ENCODE peak calls at places on chromosomes 6 and 20, in seven cellular contexts. W is WTC11, N is H1, F is K562, D is HCT116, C is GM12878, L is HepG2. A is an unnamed sample.

GRCh38 chr20:21396045-21396893 is 1.1 kb downstream of the NKX2-4 start:
- DNase-seq in W (peak; percentile 37), N (no peak), F (no peak), D (no peak), C (no peak), L (no peak), A (peak; percentile 68)

GRCh38 chr6:126919947-126920346 is 198.5 kb upstream of the RSPO3 start:
- DNase-seq in W (no peak), N (no peak), F (no peak), D (no peak), C (no peak), L (no peak), A (no peak)

GRCh38 chr20:43537921-43538854 is 20.6 kb upstream of the SGK2 start:
- DNase-seq in W (peak; percentile 80), N (no peak), F (peak; percentile 83), D (peak; percentile 24), C (no peak), L (peak; percentile 74), A (peak; percentile 74)

GRCh38 chr6:43355862-43356590 is 13.4 kb downstream of the ZNF318 start:
- DNase-seq in W (peak; percentile 22), N (no peak), F (peak; percentile 21), D (no peak), C (no peak), L (peak; percentile 64), A (peak; percentile 16)

GRCh38 chr20:20435453-20435852 is 67.5 kb downstream of the INSM1 start:
- DNase-seq in W (no peak), N (no peak), F (no peak), D (no peak), C (no peak), L (no peak), A (no peak)

GRCh38 chr20:24503352-24503931 is 34.0 kb downstream of the SYNDIG1 start:
- DNase-seq in W (no peak), N (no peak), F (no peak), D (no peak), C (no peak), L (no peak), A (no peak)

GRCh38 chr20:62821726-62822210 is 4.9 kb downstream of the COL9A3 start:
- DNase-seq in W (no peak), N (no peak), F (no peak), D (no peak), C (no peak), L (no peak), A (no peak)

GRCh38 chr6:88823998-88824397 is 139.4 kb downstream of the RNGTT start:
- DNase-seq in W (no peak), N (no peak), F (no peak), D (no peak), C (no peak), L (peak; percentile 56), A (no peak)

GRCh38 chr6:25659633-25660368 is 7.8 kb downstream of the SCGN start:
- DNase-seq in W (no peak), N (no peak), F (no peak), D (no peak), C (no peak), L (no peak), A (no peak)

GRCh38 chr20:19138758-19139157 is 73.7 kb upstream of the SLC24A3 start:
- DNase-seq in W (no peak), N (no peak), F (no peak), D (no peak), C (no peak), L (no peak), A (no peak)

GRCh38 chr6:143451531-143451930 is 926 bp downstream of the PEX3 start:
- DNase-seq in W (no peak), N (no peak), F (no peak), D (no peak), C (no peak), L (no peak), A (no peak)

GRCh38 chr20:35840403-35840802 is 68.6 kb downstream of the PHF20 start:
- DNase-seq in W (no peak), N (no peak), F (no peak), D (no peak), C (no peak), L (no peak), A (peak; percentile 69)

GRCh38 chr6:156508126-156508525 is 269.1 kb upstream of the ARID1B start:
- DNase-seq in W (no peak), N (no peak), F (no peak), D (no peak), C (no peak), L (no peak), A (no peak)

GRCh38 chr20:37243076-37243936 is 18.3 kb downstream of the GHRH start:
- DNase-seq in W (peak; percentile 56), N (no peak), F (no peak), D (no peak), C (no peak), L (no peak), A (no peak)

GRCh38 chr6:39855356-39855995 is 63.3 kb downstream of the DAAM2 start:
- DNase-seq in W (no peak), N (no peak), F (no peak), D (no peak), C (no peak), L (no peak), A (no peak)

GRCh38 chr6:163356324-163356723 is 58.2 kb upstream of the QKI start:
- DNase-seq in W (peak; percentile 34), N (no peak), F (peak; percentile 62), D (no peak), C (no peak), L (no peak), A (peak; percentile 59)

GRCh38 chr6:80179691-80180090 is 73.2 kb downstream of the BCKDHB start:
- DNase-seq in W (no peak), N (no peak), F (no peak), D (no peak), C (no peak), L (no peak), A (no peak)

GRCh38 chr6:25279748-25280616 is 808 bp downstream of the CARMIL1 start:
- DNase-seq in W (peak; percentile 78), N (peak; percentile 49), F (peak; percentile 19), D (no peak), C (no peak), L (peak; percentile 30), A (peak; percentile 66)

GRCh38 chr6:6769466-6769865 is 180.9 kb downstream of the LY86 start:
- DNase-seq in W (no peak), N (no peak), F (no peak), D (no peak), C (no peak), L (no peak), A (no peak)

GRCh38 chr6:107535626-107536025 is 45.7 kb downstream of the SOBP start:
- DNase-seq in W (no peak), N (no peak), F (no peak), D (no peak), C (no peak), L (no peak), A (no peak)

GRCh38 chr20:61784801-61785566 is 280.7 kb downstream of the TAF4 start:
- DNase-seq in W (no peak), N (no peak), F (no peak), D (no peak), C (no peak), L (no peak), A (no peak)

GRCh38 chr6:155493694-155494143 is 38.1 kb upstream of the NOX3 start:
- DNase-seq in W (no peak), N (peak; percentile 47), F (no peak), D (peak; percentile 85), C (peak; percentile 56), L (peak; percentile 91), A (no peak)

GRCh38 chr20:5781798-5782750 is 31.9 kb downstream of the SHLD1 start:
- DNase-seq in W (no peak), N (no peak), F (peak; percentile 73), D (no peak), C (no peak), L (peak; percentile 93), A (no peak)
- TF ChIP-seq MAX in W (no peak), N (no peak), F (no peak), D (no peak), C (no peak), L (no peak), A (no peak)

GRCh38 chr6:73157870-73158269 is 67.4 kb downstream of the KHDC1L start:
- DNase-seq in W (no peak), N (no peak), F (peak; percentile 8), D (no peak), C (no peak), L (no peak), A (peak; percentile 16)

GRCh38 chr6:73156793-73157767 is 68.2 kb downstream of the KHDC1L start:
- DNase-seq in W (no peak), N (no peak), F (no peak), D (no peak), C (no peak), L (no peak), A (peak; percentile 12)

GRCh38 chr6:73152556-73152955 is 72.7 kb downstream of the KHDC1L start:
- DNase-seq in W (no peak), N (no peak), F (no peak), D (no peak), C (no peak), L (no peak), A (no peak)

DNA sequence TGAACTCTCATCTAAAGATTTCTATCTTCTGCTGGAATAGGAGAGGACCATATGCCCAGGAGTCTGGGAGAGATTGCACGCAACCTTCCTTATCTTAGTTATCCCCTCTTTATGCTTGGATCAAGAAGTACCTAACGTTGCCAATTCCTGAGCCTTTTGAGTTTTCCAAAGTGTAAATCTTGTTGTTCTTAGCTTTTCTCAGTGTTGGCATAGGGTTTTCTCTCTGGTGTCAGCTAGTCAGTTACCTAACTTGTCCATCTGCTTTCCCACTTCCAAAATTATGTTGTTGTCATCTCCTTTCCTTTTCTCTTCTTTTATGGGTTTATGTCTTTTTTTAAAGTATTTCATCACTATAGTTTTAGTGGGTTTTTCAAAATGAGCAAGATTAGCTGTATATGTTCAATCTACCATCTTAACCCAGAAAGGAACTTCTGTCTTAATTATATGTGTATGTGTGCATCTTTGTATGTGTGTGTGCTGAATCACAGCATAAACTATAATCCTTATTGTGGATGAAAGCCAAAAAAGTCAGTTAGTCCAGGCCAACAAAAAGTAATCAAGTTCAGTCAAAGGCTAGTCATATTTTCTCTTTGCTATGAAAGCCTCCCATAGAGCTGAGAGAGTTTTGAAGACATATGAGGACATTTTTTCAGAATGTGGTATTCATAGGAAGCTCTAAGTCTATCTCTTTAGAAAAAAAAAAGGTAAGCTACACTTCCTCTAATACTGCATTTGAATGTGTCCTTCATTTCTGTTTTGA is 72.1 kb downstream of the KHDC1L start:
- DNase-seq in W (no peak), N (no peak), F (no peak), D (no peak), C (no peak), L (no peak), A (no peak)
- TF ChIP-seq MAX in W (no peak), N (no peak), F (no peak), D (no peak), C (no peak), L (no peak), A (no peak)

GRCh38 chr6:48206091-48206490 is 95.1 kb upstream of the PTCHD4 start:
- DNase-seq in W (no peak), N (no peak), F (no peak), D (no peak), C (no peak), L (no peak), A (no peak)
- TF ChIP-seq MAX in W (no peak), N (no peak), F (no peak), D (no peak), C (no peak), L (no peak), A (no peak)

GRCh38 chr20:45238139-45238538 is 16.2 kb downstream of the SLPI start:
- DNase-seq in W (no peak), N (no peak), F (no peak), D (no peak), C (no peak), L (no peak), A (no peak)

GRCh38 chr20:45230631-45231030 is 9.5 kb downstream of the SEMG2 start:
- DNase-seq in W (no peak), N (no peak), F (no peak), D (no peak), C (no peak), L (no peak), A (no peak)

GRCh38 chr20:45235995-45236394 is 14.8 kb downstream of the SEMG2 start:
- DNase-seq in W (peak; percentile 75), N (peak; percentile 34), F (peak; percentile 19), D (no peak), C (no peak), L (no peak), A (no peak)
- TF ChIP-seq MAX in W (no peak), N (no peak), F (no peak), D (no peak), C (no peak), L (no peak), A (no peak)

A was measured in SK-N-SH.